ENCODE peak calls at places on chromosomes 2 and 18, in six cellular contexts. U, I, P, R, B and X are unnamed samples.
A peak's percentile ranks its signal among the peaks of the same experiment; 100 is the strongest.

GRCh38 chr2:191038241-191038725 is 24.3 kb upstream of the STAT1 start:
- DNase-seq in U (no peak), I (no peak), P (no peak), R (peak; percentile 59), B (no peak), X (peak; percentile 80)

GRCh38 chr2:37323770-37324535 is 680 bp downstream of the PRKD3 start:
- DNase-seq in U (peak; percentile 70), I (peak; percentile 47), P (peak; percentile 49), R (peak; percentile 54), B (peak; percentile 47), X (peak; percentile 31)

GRCh38 chr2:185990861-185991525 is 252.4 kb downstream of the FSIP2 start:
- DNase-seq in U (peak; percentile 48), I (no peak), P (no peak), R (peak; percentile 89), B (peak; percentile 26), X (peak; percentile 1)

GRCh38 chr2:69798466-69798908 is 31.0 kb upstream of the GMCL1 start:
- DNase-seq in U (peak; percentile 77), I (no peak), P (no peak), R (peak; percentile 62), B (peak; percentile 78), X (peak; percentile 24)

GRCh38 chr2:171965661-171966060 is 34.1 kb upstream of the METAP1D start:
- DNase-seq in U (no peak), I (no peak), P (no peak), R (no peak), B (no peak), X (no peak)

GRCh38 chr2:69369802-69370201 is 17.2 kb downstream of the GFPT1 start:
- DNase-seq in U (no peak), I (no peak), P (no peak), R (no peak), B (no peak), X (no peak)

GRCh38 chr2:219178377-219179175 is 501 bp downstream of the RETREG2 start:
- DNase-seq in U (peak; percentile 54), I (peak; percentile 40), P (no peak), R (peak; percentile 49), B (peak; percentile 46), X (peak; percentile 15)

GRCh38 chr18:45590060-45590537 is 25.2 kb upstream of the SLC14A2 start:
- DNase-seq in U (no peak), I (no peak), P (no peak), R (no peak), B (no peak), X (peak; percentile 6)

GRCh38 chr2:105431367-105432088 is 32.7 kb upstream of the FHL2 start:
- DNase-seq in U (no peak), I (no peak), P (no peak), R (peak; percentile 61), B (no peak), X (peak; percentile 35)

GRCh38 chr18:136433-136832 is 21.9 kb upstream of the USP14 start:
- DNase-seq in U (no peak), I (no peak), P (no peak), R (no peak), B (no peak), X (no peak)

GRCh38 chr2:42984617-42985016 is 192.2 kb upstream of the HAAO start:
- DNase-seq in U (no peak), I (no peak), P (no peak), R (no peak), B (no peak), X (no peak)

GRCh38 chr18:79772108-79772864 is 25.5 kb upstream of the KCNG2 start:
- DNase-seq in U (no peak), I (no peak), P (no peak), R (no peak), B (no peak), X (no peak)

GRCh38 chr18:79771446-79772107 is 26.2 kb upstream of the KCNG2 start:
- DNase-seq in U (no peak), I (no peak), P (no peak), R (no peak), B (no peak), X (no peak)

GRCh38 chr18:79774111-79774510 is 23.6 kb upstream of the KCNG2 start:
- DNase-seq in U (no peak), I (no peak), P (no peak), R (no peak), B (no peak), X (no peak)

GRCh38 chr18:79770826-79771225 is 26.9 kb upstream of the KCNG2 start:
- DNase-seq in U (no peak), I (no peak), P (no peak), R (no peak), B (no peak), X (no peak)

DNA sequence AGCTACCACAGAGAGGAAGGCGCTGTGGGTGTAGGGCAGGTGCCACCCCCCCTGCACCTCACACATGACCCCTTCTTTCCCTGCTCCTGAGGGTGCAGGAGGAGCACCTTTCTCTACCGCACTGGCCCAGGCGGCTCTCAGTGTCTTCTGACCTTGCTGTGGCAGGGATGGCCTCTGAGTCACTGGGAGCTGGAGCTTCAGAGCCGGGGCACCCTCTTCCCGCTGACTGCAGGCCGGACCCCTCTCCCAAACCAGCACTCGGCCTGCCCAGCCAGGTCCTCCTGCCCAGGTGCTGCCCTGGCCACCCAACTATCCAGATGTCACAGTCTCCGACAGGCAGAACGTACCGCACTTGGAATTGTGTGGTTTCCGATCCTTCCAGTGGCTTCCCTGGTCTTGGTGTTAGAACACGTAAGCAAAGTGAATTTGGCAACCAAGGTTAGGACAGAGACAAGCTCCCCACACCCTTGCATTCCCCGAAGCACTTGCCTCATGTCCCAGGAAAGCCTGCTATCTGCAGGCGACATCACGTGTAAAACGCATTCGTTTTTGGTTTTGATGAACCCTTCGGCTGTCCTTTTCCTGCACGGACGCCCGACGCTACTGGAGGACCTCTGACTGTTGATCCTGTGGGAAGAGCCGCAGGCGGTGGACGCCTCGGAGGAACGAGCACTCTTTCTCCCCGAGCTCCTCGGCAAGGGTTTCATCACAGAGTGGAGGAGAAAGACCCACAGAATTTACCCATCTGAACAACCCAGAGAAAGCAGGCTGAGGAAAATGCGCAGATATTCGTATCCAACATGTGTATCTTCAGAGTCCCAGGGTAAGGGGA is 24.7 kb upstream of the KCNG2 start:
- DNase-seq in U (no peak), I (no peak), P (no peak), R (no peak), B (no peak), X (no peak)
- H2BK120ac ChIP-seq in U (no peak overlapping the region), I (no peak overlapping the region), P (no peak overlapping the region), R (no peak overlapping the region), B (no peak overlapping the region), X (no peak overlapping the region)

GRCh38 chr2:55891671-55892071 is 31.9 kb downstream of the EFEMP1 start:
- DNase-seq in U (no peak), I (no peak), P (no peak), R (peak; percentile 47), B (peak; percentile 43), X (no peak)
- H2BK120ac ChIP-seq in U (no peak overlapping the region), I (no peak overlapping the region), P (no peak overlapping the region), R (no peak overlapping the region), B (no peak overlapping the region), X (no peak overlapping the region)

GRCh38 chr18:40877096-40877495 is 1077.9 kb upstream of the PIK3C3 start:
- DNase-seq in U (no peak), I (no peak), P (no peak), R (peak; percentile 81), B (peak; percentile 14), X (peak; percentile 97)
- H2BK120ac ChIP-seq in U (no peak overlapping the region), I (no peak overlapping the region), P (no peak overlapping the region), R (no peak overlapping the region), B (no peak overlapping the region), X (peak overlapping the region; percentile 99)

GRCh38 chr2:170212625-170213280 is 34.8 kb downstream of the MYO3B start:
- DNase-seq in U (peak; percentile 46), I (no peak), P (no peak), R (peak; percentile 41), B (no peak), X (no peak)
- H2BK120ac ChIP-seq in U (no peak overlapping the region), I (no peak overlapping the region), P (no peak overlapping the region), R (no peak overlapping the region), B (no peak overlapping the region), X (peak overlapping the region; percentile 22)

GRCh38 chr2:44462934-44463849 is 101.4 kb downstream of the CAMKMT start:
- DNase-seq in U (peak; percentile 93), I (no peak), P (peak; percentile 70), R (no peak), B (no peak), X (no peak)
- H2BK120ac ChIP-seq in U (peak overlapping the region; percentile 74), I (no peak overlapping the region), P (no peak overlapping the region), R (no peak overlapping the region), B (no peak overlapping the region), X (no peak overlapping the region)